ENCODE peak calls at places on chromosomes 2 and 18, in seven cellular contexts. One of them, this sample, is unnamed.

GRCh38 chr2:29747786-29748470 is 173.5 kb downstream of the ALK start:
- DNase-seq in SK-N-SH: no peak
- DNase-seq in HepG2: peak; percentile 7
- DNase-seq in GM12878: no peak
- DNase-seq in H1: no peak
- DNase-seq in HCT116: peak; percentile 99
- DNase-seq in K562: no peak
- DNase-seq in this sample: no peak

GRCh38 chr2:47783491-47784330 is 766 bp downstream of the MSH6 start:
- DNase-seq in H1: peak; percentile 51
- DNase-seq in HCT116: peak; percentile 37
- DNase-seq in SK-N-SH: peak; percentile 98
- DNase-seq in GM12878: peak; percentile 12
- DNase-seq in K562: peak; percentile 90
- DNase-seq in HepG2: peak; percentile 60
- DNase-seq in this sample: peak; percentile 78

GRCh38 chr2:128425216-128425615 is 106.5 kb upstream of the HS6ST1 start:
- DNase-seq in H1: no peak
- DNase-seq in GM12878: no peak
- DNase-seq in K562: no peak
- DNase-seq in HepG2: no peak
- DNase-seq in HCT116: no peak
- DNase-seq in SK-N-SH: no peak
- DNase-seq in this sample: no peak

GRCh38 chr2:173572848-173573247 is 218.2 kb downstream of the CDCA7 start:
- DNase-seq in HepG2: no peak
- DNase-seq in HCT116: no peak
- DNase-seq in K562: no peak
- DNase-seq in GM12878: no peak
- DNase-seq in SK-N-SH: no peak
- DNase-seq in H1: no peak
- DNase-seq in this sample: no peak

GRCh38 chr2:9806656-9807055 is 36.6 kb upstream of the TAF1B start:
- DNase-seq in HCT116: no peak
- DNase-seq in K562: no peak
- DNase-seq in GM12878: no peak
- DNase-seq in HepG2: no peak
- DNase-seq in H1: no peak
- DNase-seq in SK-N-SH: peak; percentile 18
- DNase-seq in this sample: no peak

GRCh38 chr2:157302492-157303099 is 23.0 kb downstream of the ERMN start:
- DNase-seq in HCT116: peak; percentile 13
- DNase-seq in K562: peak; percentile 68
- DNase-seq in GM12878: peak; percentile 21
- DNase-seq in H1: no peak
- DNase-seq in SK-N-SH: peak; percentile 37
- DNase-seq in HepG2: peak; percentile 56
- DNase-seq in this sample: peak; percentile 58

GRCh38 chr2:44740678-44741077 is 200.8 kb upstream of the SIX3 start:
- DNase-seq in HepG2: no peak
- DNase-seq in GM12878: no peak
- DNase-seq in HCT116: no peak
- DNase-seq in SK-N-SH: no peak
- DNase-seq in H1: no peak
- DNase-seq in K562: no peak
- DNase-seq in this sample: no peak

GRCh38 chr18:8515142-8515865 is 93.9 kb upstream of the RAB12 start:
- DNase-seq in H1: no peak
- DNase-seq in K562: no peak
- DNase-seq in SK-N-SH: no peak
- DNase-seq in HCT116: no peak
- DNase-seq in GM12878: no peak
- DNase-seq in HepG2: no peak
- DNase-seq in this sample: no peak

GRCh38 chr2:84805250-84805917 is 75.5 kb downstream of the TRABD2A start:
- DNase-seq in HepG2: no peak
- DNase-seq in HCT116: no peak
- DNase-seq in H1: no peak
- DNase-seq in K562: no peak
- DNase-seq in GM12878: no peak
- DNase-seq in SK-N-SH: no peak
- DNase-seq in this sample: no peak

GRCh38 chr2:4972472-4972871 is 719.7 kb upstream of the SOX11 start:
- DNase-seq in GM12878: no peak
- DNase-seq in HCT116: no peak
- DNase-seq in SK-N-SH: no peak
- DNase-seq in HepG2: no peak
- DNase-seq in H1: no peak
- DNase-seq in K562: no peak
- DNase-seq in this sample: no peak

DNA sequence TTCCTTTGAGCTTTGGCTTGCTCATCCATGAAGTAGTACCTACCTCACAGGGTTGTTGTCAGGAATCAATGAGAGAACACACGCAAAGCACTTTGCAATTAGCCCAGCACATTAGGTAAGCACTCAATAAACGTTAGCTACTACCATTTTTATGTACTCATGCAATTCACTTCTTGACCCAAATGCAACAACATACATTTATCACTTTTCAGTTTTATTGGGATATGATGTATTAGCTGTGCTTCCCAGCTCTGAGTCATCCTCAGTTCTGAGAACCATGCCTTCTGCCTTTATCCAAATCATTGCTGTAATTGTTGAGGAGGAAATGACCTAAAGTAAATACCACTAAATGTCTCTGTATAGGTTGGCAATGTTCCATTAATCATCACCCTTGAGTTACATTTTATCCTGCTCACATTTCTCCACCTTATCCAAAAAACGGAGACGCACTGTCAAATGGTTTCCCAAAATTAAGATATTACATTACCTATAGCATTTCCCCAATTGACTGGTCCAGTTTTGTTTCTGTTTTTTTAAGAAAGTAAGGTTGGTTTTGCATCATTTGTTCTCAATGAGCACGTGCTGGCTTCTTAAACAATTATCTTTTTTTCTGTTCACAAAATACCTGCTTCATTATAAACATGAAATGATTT is 2.3 kb downstream of the TMEM247 start:
- DNase-seq in HepG2: no peak
- DNase-seq in HCT116: no peak
- DNase-seq in SK-N-SH: no peak
- DNase-seq in H1: no peak
- DNase-seq in K562: no peak
- DNase-seq in GM12878: no peak
- DNase-seq in this sample: no peak
- TF ChIP-seq JUND in HepG2: no peak
- TF ChIP-seq JUND in HCT116: no peak
- TF ChIP-seq JUND in SK-N-SH: peak; percentile 86
- TF ChIP-seq JUND in H1: no peak
- TF ChIP-seq JUND in K562: peak; percentile 68
- TF ChIP-seq JUND in GM12878: no peak
- TF ChIP-seq JUND in this sample: no peak

GRCh38 chr2:98907966-98908905 is 27.8 kb downstream of the CRACDL start:
- DNase-seq in H1: no peak
- DNase-seq in SK-N-SH: peak; percentile 39
- DNase-seq in GM12878: no peak
- DNase-seq in K562: no peak
- DNase-seq in HepG2: no peak
- DNase-seq in HCT116: no peak
- DNase-seq in this sample: peak; percentile 6
- TF ChIP-seq JUND in H1: no peak
- TF ChIP-seq JUND in SK-N-SH: no peak
- TF ChIP-seq JUND in GM12878: no peak
- TF ChIP-seq JUND in K562: no peak
- TF ChIP-seq JUND in HepG2: no peak
- TF ChIP-seq JUND in HCT116: no peak
- TF ChIP-seq JUND in this sample: no peak

DNA sequence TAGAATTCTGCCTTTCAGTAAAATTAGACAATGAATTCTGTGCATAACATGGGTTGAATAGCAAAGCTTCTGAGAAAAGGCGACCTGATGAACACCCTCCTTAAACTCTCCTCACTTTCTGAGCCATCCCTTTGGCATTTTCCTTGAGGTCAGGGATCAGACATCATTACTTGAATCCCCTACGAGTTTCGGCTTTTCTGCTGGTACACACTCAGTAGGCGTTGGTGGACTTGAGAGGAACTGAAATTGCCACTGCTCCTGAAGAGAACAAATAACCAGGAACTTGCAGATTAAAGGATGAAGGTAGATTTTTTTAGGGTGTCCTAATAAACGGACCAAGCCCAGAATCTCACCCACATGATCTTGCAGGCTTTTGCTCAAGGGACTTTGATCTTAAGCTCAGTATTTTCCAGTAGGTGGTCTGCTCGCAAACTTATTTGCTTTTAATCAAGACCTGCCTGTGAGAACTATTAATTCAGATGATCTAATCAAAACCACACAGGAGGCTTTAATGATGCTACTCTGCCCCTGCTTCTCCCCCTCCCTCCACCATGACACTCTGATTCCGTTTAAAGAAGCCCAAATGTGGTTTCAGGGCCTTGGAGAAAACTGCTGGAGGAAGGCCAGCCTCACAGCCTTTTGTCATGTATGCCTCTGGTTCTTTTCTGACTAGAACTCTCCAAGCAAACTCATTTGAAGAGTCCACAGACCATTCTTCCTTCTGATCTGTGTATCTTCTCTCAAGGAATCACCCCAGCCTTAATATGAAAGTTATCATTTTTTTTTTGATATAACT is 124.9 kb downstream of the PRKCE start:
- DNase-seq in HCT116: no peak
- DNase-seq in H1: no peak
- DNase-seq in SK-N-SH: no peak
- DNase-seq in HepG2: no peak
- DNase-seq in K562: no peak
- DNase-seq in GM12878: no peak
- DNase-seq in this sample: no peak
- TF ChIP-seq JUND in HCT116: no peak
- TF ChIP-seq JUND in H1: no peak
- TF ChIP-seq JUND in SK-N-SH: no peak
- TF ChIP-seq JUND in HepG2: no peak
- TF ChIP-seq JUND in K562: no peak
- TF ChIP-seq JUND in GM12878: no peak
- TF ChIP-seq JUND in this sample: no peak

DNA sequence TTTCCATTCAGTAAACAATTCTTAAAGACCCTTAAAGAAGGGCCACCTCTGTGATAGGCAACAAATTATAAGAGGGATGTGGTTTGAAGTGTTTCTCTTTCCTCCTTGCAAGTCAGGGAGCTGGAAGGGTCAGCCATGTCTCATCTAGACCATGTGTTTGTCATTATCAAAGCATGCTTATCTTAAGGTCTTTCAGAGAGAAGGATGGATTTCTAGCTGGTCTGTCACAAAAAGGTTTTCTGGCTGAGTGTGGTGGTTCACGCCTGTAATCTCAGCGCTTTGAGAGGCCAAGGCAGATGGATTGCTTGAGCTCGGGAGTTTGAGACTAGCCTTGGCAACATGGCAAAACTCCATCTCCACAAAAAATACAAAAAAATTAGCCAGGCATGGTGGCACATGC is 59.2 kb upstream of the PEX13 start:
- DNase-seq in K562: no peak
- DNase-seq in H1: no peak
- DNase-seq in HepG2: no peak
- DNase-seq in SK-N-SH: no peak
- DNase-seq in HCT116: no peak
- DNase-seq in GM12878: no peak
- DNase-seq in this sample: no peak
- TF ChIP-seq JUND in K562: no peak
- TF ChIP-seq JUND in H1: no peak
- TF ChIP-seq JUND in HepG2: no peak
- TF ChIP-seq JUND in SK-N-SH: no peak
- TF ChIP-seq JUND in HCT116: no peak
- TF ChIP-seq JUND in GM12878: no peak
- TF ChIP-seq JUND in this sample: no peak

GRCh38 chr2:217054791-217055190 is 194.9 kb upstream of the TNP1 start:
- DNase-seq in SK-N-SH: no peak
- DNase-seq in HCT116: no peak
- DNase-seq in K562: no peak
- DNase-seq in GM12878: no peak
- DNase-seq in H1: no peak
- DNase-seq in HepG2: no peak
- DNase-seq in this sample: peak; percentile 90
- TF ChIP-seq JUND in SK-N-SH: no peak
- TF ChIP-seq JUND in HCT116: no peak
- TF ChIP-seq JUND in K562: no peak
- TF ChIP-seq JUND in GM12878: no peak
- TF ChIP-seq JUND in H1: no peak
- TF ChIP-seq JUND in HepG2: no peak
- TF ChIP-seq JUND in this sample: no peak